ENCODE peak calls at places on chromosomes 11 and 22, in eight cellular contexts. P is HEK293T; K is activated CD4-positive, CD25-positive, alpha-beta regulatory T cell treated with anti-CD3 and anti-CD28 coated beads, Interleukin-2, amount 50 U/mL, for 72 hours; S is SW 1271; E is Caki2; J is heart right ventricle; A is non-pigmented ciliary epithelial cell; G is EL. B is an unnamed sample.

GRCh38 chr11:75388386-75389275 is 10.7 kb upstream of the RPS3 start:
- DNase-seq in P (peak; percentile 80), K (peak; percentile 60), S (peak; percentile 68), E (peak; percentile 74), J (peak; percentile 49), A (peak; percentile 47), G (peak; percentile 78), B (no peak)

GRCh38 chr11:34174411-34175041 is 69.1 kb downstream of the NAT10 start:
- DNase-seq in P (peak; percentile 89), K (peak; percentile 85), S (no peak), E (peak; percentile 66), J (peak; percentile 86), A (no peak), G (peak; percentile 73), B (no peak)

GRCh38 chr11:8906629-8907028 is 4.4 kb upstream of the AKIP1 start:
- DNase-seq in P (no peak), K (no peak), S (peak; percentile 7), E (no peak), J (no peak), A (peak; percentile 59), G (peak; percentile 82), B (no peak)

GRCh38 chr11:128689946-128690745 is 3.7 kb upstream of the FLI1 start:
- DNase-seq in P (no peak), K (no peak), S (no peak), E (no peak), J (peak; percentile 40), A (no peak), G (no peak), B (no peak)

GRCh38 chr22:48898524-48899377 is 928.9 kb downstream of the BRD1 start:
- DNase-seq in P (no peak), K (peak; percentile 17), S (no peak), E (no peak), J (no peak), A (no peak), G (no peak), B (no peak)

GRCh38 chr11:27541790-27542189 is 35.2 kb upstream of the LIN7C start:
- DNase-seq in P (no peak), K (no peak), S (no peak), E (no peak), J (no peak), A (no peak), G (no peak), B (no peak)

GRCh38 chr11:57305523-57305922 is 19.2 kb downstream of the TNKS1BP1 start:
- DNase-seq in P (no peak), K (no peak), S (no peak), E (no peak), J (no peak), A (no peak), G (no peak), B (no peak)

GRCh38 chr22:35868938-35869337 is 151.3 kb downstream of the APOL5 start:
- DNase-seq in P (no peak), K (no peak), S (no peak), E (no peak), J (no peak), A (no peak), G (peak; percentile 38), B (no peak)

GRCh38 chr11:63882555-63883242 is 34.3 kb downstream of the RCOR2 start:
- DNase-seq in P (no peak), K (no peak), S (no peak), E (no peak), J (no peak), A (no peak), G (no peak), B (no peak)

GRCh38 chr11:102464859-102465500 is 12.4 kb upstream of the TMEM123 start:
- DNase-seq in P (no peak), K (no peak), S (no peak), E (no peak), J (no peak), A (no peak), G (no peak), B (no peak)

GRCh38 chr11:72975778-72976520 is 161.7 kb downstream of the ATG16L2 start:
- DNase-seq in P (no peak), K (no peak), S (no peak), E (no peak), J (no peak), A (peak; percentile 80), G (peak; percentile 85), B (peak; percentile 80)

GRCh38 chr11:94910779-94911178 is 62.6 kb downstream of the CWC15 start:
- DNase-seq in P (no peak), K (no peak), S (no peak), E (no peak), J (no peak), A (no peak), G (peak; percentile 55), B (peak; percentile 72)

GRCh38 chr11:44886765-44887164 is 63.9 kb downstream of the TP53I11 start:
- DNase-seq in P (no peak), K (no peak), S (no peak), E (no peak), J (no peak), A (no peak), G (peak; percentile 56), B (peak; percentile 41)

GRCh38 chr11:1271002-1271401 is 38.4 kb downstream of the TOLLIP start:
- DNase-seq in P (peak; percentile 28), K (no peak), S (no peak), E (no peak), J (no peak), A (peak; percentile 2), G (peak; percentile 7), B (no peak)

GRCh38 chr22:29149841-29150555 is 55.7 kb upstream of the EMID1 start:
- DNase-seq in P (no peak), K (no peak), S (no peak), E (no peak), J (peak; percentile 35), A (no peak), G (no peak), B (no peak)

GRCh38 chr11:28910926-28911325 is 802.7 kb downstream of the METTL15 start:
- DNase-seq in P (no peak), K (no peak), S (no peak), E (no peak), J (no peak), A (peak; percentile 5), G (no peak), B (peak; percentile 21)

GRCh38 chr11:127521413-127521812 is 520.8 kb upstream of the KIRREL3 start:
- DNase-seq in P (no peak), K (no peak), S (no peak), E (peak; percentile 31), J (no peak), A (peak; percentile 44), G (peak; percentile 37), B (no peak)

GRCh38 chr11:15074206-15075161 is 1.1 kb downstream of the CALCB start:
- DNase-seq in P (peak; percentile 75), K (peak; percentile 86), S (peak; percentile 21), E (peak; percentile 84), J (peak; percentile 83), A (peak; percentile 17), G (peak; percentile 70), B (no peak)

GRCh38 chr11:8408151-8408930 is 144.7 kb upstream of the LMO1 start:
- DNase-seq in P (no peak), K (no peak), S (no peak), E (no peak), J (no peak), A (no peak), G (peak; percentile 8), B (no peak)

GRCh38 chr11:128653828-128654231 is 40.0 kb upstream of the FLI1 start:
- DNase-seq in P (no peak), K (no peak), S (no peak), E (peak; percentile 13), J (peak; percentile 37), A (peak; percentile 44), G (peak; percentile 45), B (peak; percentile 48)

GRCh38 chr22:22555596-22555995 is 3.5 kb downstream of the PRAME start:
- DNase-seq in P (no peak), K (no peak), S (no peak), E (no peak), J (no peak), A (no peak), G (no peak), B (no peak)

B was measured in skeletal muscle cell.